ENCODE peak calls at places on chromosomes 16 and 17, in six cellular contexts. V is astrocyte of the spinal cord; I is stimulated activated CD4-positive, alpha-beta T cell treated with anti-CD3 and anti-CD28 coated beads, TNF-alpha, amount 100 ng/mL, for 4 hours; A is non-pigmented ciliary epithelial cell; R is KBM-7; C is mesenchymal stem cell. M is an unnamed sample.

GRCh38 chr17:44108440-44109311 is 14.8 kb downstream of the HDAC5 start:
- DNase-seq in V (peak; percentile 97), I (no peak), A (peak; percentile 88), R (no peak), C (peak; percentile 99), M (peak; percentile 95)

GRCh38 chr17:5027299-5027698 is 7.9 kb downstream of the SLC52A1 start:
- DNase-seq in V (no peak), I (no peak), A (no peak), R (no peak), C (no peak), M (no peak)

GRCh38 chr17:29235904-29236303 is 10.8 kb upstream of the CRYBA1 start:
- DNase-seq in V (no peak), I (no peak), A (no peak), R (no peak), C (no peak), M (no peak)

GRCh38 chr17:77916771-77917481 is 41.6 kb upstream of the TNRC6C start:
- DNase-seq in V (no peak), I (no peak), A (no peak), R (peak; percentile 87), C (no peak), M (no peak)

GRCh38 chr17:38742431-38743308 is 5.5 kb downstream of the PCGF2 start:
- DNase-seq in V (peak; percentile 93), I (no peak), A (peak; percentile 56), R (no peak), C (peak; percentile 77), M (no peak)

GRCh38 chr16:86661715-86662114 is 83.4 kb downstream of the FOXL1 start:
- DNase-seq in V (peak; percentile 54), I (no peak), A (no peak), R (no peak), C (peak; percentile 84), M (no peak)

GRCh38 chr17:76915840-76916510 is 47.8 kb downstream of the MGAT5B start:
- DNase-seq in V (no peak), I (no peak), A (no peak), R (no peak), C (no peak), M (peak; percentile 67)

GRCh38 chr17:9842057-9842758 is 16.5 kb downstream of the GLP2R start:
- DNase-seq in V (peak; percentile 85), I (no peak), A (no peak), R (no peak), C (peak; percentile 91), M (no peak)

GRCh38 chr17:1047177-1047885 is 50.4 kb downstream of the TIMM22 start:
- DNase-seq in V (peak; percentile 52), I (no peak), A (no peak), R (no peak), C (peak; percentile 19), M (peak; percentile 64)

GRCh38 chr17:78718575-78719209 is 63.4 kb downstream of the CYTH1 start:
- DNase-seq in V (no peak), I (no peak), A (no peak), R (no peak), C (no peak), M (no peak)

M was measured in kidney.